ENCODE peak calls at places on chromosomes 4 and X, in nine cellular contexts. G, X, D, H, N, Y, Q, U and Z are unnamed samples.

GRCh38 chrX:17377047-17377692 is 2.2 kb downstream of the NHS start:
- DNase-seq in H (peak; percentile 40), N (no peak), Q (peak; percentile 86), U (peak; percentile 51), X (no peak), Y (no peak), G (no peak), D (peak; percentile 48), Z (peak; percentile 32)

GRCh38 chr4:158065603-158066002 is 107.2 kb downstream of the GASK1B start:
- DNase-seq in Q (no peak), G (no peak), N (no peak), U (no peak), D (no peak), Y (no peak), H (no peak), X (no peak), Z (no peak)

GRCh38 chr4:149933883-149934282 is 118.2 kb upstream of the IQCM start:
- DNase-seq in U (no peak), X (no peak), D (no peak), G (no peak), H (no peak), N (no peak), Y (no peak), Q (no peak), Z (no peak)

GRCh38 chr4:152348670-152349069 is 187.2 kb downstream of the FBXW7 start:
- DNase-seq in Q (no peak), X (no peak), U (no peak), D (no peak), H (no peak), Y (no peak), N (no peak), G (no peak), Z (no peak)

GRCh38 chr4:7650606-7651400 is 216.1 kb upstream of the PSAPL1 start:
- DNase-seq in D (no peak), U (no peak), Q (peak; percentile 70), H (peak; percentile 16), X (no peak), G (no peak), N (no peak), Y (no peak), Z (no peak)

GRCh38 chrX:41779058-41779564 is 55.1 kb downstream of the GPR82 start:
- DNase-seq in X (no peak), D (no peak), Y (no peak), U (no peak), N (no peak), Q (no peak), H (peak; percentile 47), G (no peak), Z (no peak)

GRCh38 chr4:99722006-99722405 is 64.4 kb upstream of the C4orf54 start:
- DNase-seq in D (no peak), Y (peak; percentile 3), G (no peak), Q (no peak), N (no peak), H (no peak), U (no peak), X (no peak), Z (no peak)

GRCh38 chr4:23986270-23986669 is 96.4 kb upstream of the PPARGC1A start:
- DNase-seq in N (no peak), X (no peak), D (no peak), Q (no peak), G (no peak), H (no peak), U (no peak), Y (no peak), Z (no peak)

GRCh38 chr4:152896819-152897218 is 39.3 kb upstream of the FHDC1 start:
- DNase-seq in N (no peak), U (no peak), Q (no peak), G (no peak), D (no peak), H (no peak), X (no peak), Y (peak; percentile 19), Z (no peak)

GRCh38 chr4:114025176-114025777 is 45.8 kb upstream of the ARSJ start:
- DNase-seq in U (peak; percentile 62), D (no peak), X (peak; percentile 33), Q (no peak), Y (no peak), G (no peak), H (no peak), N (no peak), Z (no peak)

GRCh38 chr4:44760142-44760898 is 34.0 kb upstream of the GNPDA2 start:
- DNase-seq in H (peak; percentile 19), D (no peak), U (no peak), Q (no peak), N (no peak), G (no peak), X (no peak), Y (no peak), Z (no peak)

GRCh38 chrX:7088968-7089615 is 58.4 kb upstream of the STS start:
- DNase-seq in Y (no peak), G (no peak), U (no peak), D (no peak), Q (no peak), X (no peak), N (no peak), H (no peak), Z (no peak)

GRCh38 chr4:13160906-13161305 is 323.2 kb downstream of the RAB28 start:
- DNase-seq in Q (no peak), G (no peak), X (no peak), U (no peak), N (no peak), Y (no peak), D (no peak), H (no peak), Z (no peak)

GRCh38 chr4:182671749-182672148 is 245.4 kb downstream of the DCTD start:
- DNase-seq in H (no peak), G (no peak), N (no peak), U (no peak), Y (no peak), Q (no peak), X (no peak), D (no peak), Z (no peak)

GRCh38 chrX:124215786-124216185 is 116.7 kb upstream of the TEX13D start:
- DNase-seq in Y (no peak), U (no peak), G (no peak), X (no peak), N (no peak), H (no peak), Q (no peak), D (no peak), Z (no peak)

GRCh38 chr4:183960912-183961569 is 55.9 kb downstream of the STOX2 start:
- DNase-seq in G (no peak), U (peak; percentile 25), X (no peak), H (no peak), N (no peak), Q (no peak), Y (no peak), D (no peak), Z (peak; percentile 35)

DNA sequence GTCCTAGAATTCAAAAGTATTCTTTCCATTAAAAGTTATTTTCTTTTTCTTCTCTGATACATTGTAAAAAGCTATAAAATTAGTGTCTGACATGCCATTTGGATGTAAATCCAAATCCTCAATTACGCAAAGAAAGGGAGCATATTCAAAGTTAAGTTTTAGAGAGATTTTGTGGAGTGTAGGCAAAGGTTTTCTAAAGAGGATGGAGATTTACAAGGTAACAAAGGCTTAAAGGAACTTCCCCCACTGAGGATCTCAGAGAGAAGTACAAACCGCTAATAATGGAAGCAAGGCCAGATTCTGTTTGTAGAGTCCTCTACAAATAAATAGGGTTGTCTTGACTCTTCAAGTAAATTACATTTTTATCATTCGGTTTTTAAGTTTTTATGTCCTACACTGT is 91.0 kb upstream of the MAPK10 start:
- DNase-seq in G (no peak), U (no peak), D (no peak), H (no peak), N (no peak), Y (no peak), X (no peak), Q (no peak), Z (no peak)
- H3K4me3 ChIP-seq in G (peak overlapping the region; percentile 61), U (no peak overlapping the region), D (no peak overlapping the region), H (no peak overlapping the region), N (no peak overlapping the region), Y (no peak overlapping the region), X (no peak overlapping the region), Q (no peak overlapping the region), Z (peak overlapping the region; percentile 30)

GRCh38 chr4:9825049-9825448 is 43.6 kb downstream of the DRD5 start:
- DNase-seq in Q (no peak), Y (no peak), G (no peak), X (no peak), N (no peak), H (no peak), D (no peak), U (no peak), Z (no peak)
- TF ChIP-seq POLR2AphosphoS5 in Q (no peak), Y (no peak), G (no peak), X (no peak), N (no peak), H (no peak), D (no peak), U (no peak), Z (no peak)

GRCh38 chrX:630922-631496 is 418 bp downstream of the SHOX start:
- DNase-seq in G (no peak), X (no peak), D (no peak), N (peak; percentile 69), Q (peak; percentile 41), U (no peak), H (no peak), Y (no peak), Z (no peak)
- H3K4me3 ChIP-seq in G (no peak overlapping the region), X (no peak overlapping the region), D (no peak overlapping the region), N (peak overlapping the region; percentile 24), Q (no peak overlapping the region), U (no peak overlapping the region), H (no peak overlapping the region), Y (no peak overlapping the region), Z (no peak overlapping the region)

GRCh38 chr4:168614316-168615057 is 117.6 kb downstream of the PALLD start:
- DNase-seq in D (no peak), H (no peak), G (no peak), N (no peak), Q (no peak), X (no peak), U (no peak), Y (no peak), Z (no peak)

GRCh38 chr4:168612435-168613139 is 115.7 kb downstream of the PALLD start:
- DNase-seq in Y (no peak), U (no peak), Q (no peak), D (no peak), G (no peak), X (no peak), N (no peak), H (no peak), Z (no peak)

GRCh38 chr4:168615294-168615693 is 118.4 kb downstream of the PALLD start:
- DNase-seq in H (no peak), X (no peak), Y (no peak), Q (no peak), D (no peak), G (no peak), N (no peak), U (no peak), Z (no peak)

GRCh38 chr4:168610911-168611530 is 114.2 kb downstream of the PALLD start:
- DNase-seq in X (no peak), U (no peak), H (no peak), N (no peak), Y (no peak), D (no peak), Q (no peak), G (no peak), Z (no peak)

DNA sequence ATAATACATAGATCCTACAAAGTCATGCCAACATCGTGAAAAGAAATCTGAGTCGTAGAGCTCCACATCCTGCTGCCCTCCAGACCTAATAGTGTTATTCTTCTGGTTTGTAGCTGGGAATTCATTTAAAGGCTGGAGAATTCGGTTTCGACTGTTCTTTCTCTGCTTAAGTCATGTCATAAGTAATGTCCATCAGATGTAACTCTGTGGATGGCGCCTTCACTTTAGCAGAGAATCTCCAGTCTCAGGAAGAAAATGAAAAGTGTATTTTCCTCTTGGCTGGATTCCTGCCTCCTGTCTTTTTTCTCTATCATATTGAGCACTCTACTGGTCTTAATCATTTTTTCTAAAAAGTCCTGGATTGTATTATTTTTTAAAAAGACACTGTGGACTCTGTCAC is 117.0 kb downstream of the PALLD start:
- DNase-seq in Q (no peak), G (no peak), X (no peak), N (no peak), H (no peak), U (no peak), D (no peak), Y (no peak), Z (no peak)
- TF ChIP-seq POLR2AphosphoS5 in Q (no peak), G (no peak), X (no peak), N (no peak), H (no peak), U (no peak), D (no peak), Y (no peak), Z (no peak)